ENCODE peak calls at places on chromosomes 4 and X, in seven cellular contexts. Z, A, M, H, U, Q and K are unnamed samples.

GRCh38 chr4:53693408-53693807 is 102.1 kb upstream of the LNX1 start:
- DNase-seq in M (no peak), Q (no peak), U (no peak), Z (no peak), H (no peak), A (no peak), K (no peak)

GRCh38 chr4:183182873-183183725 is 84.0 kb downstream of the WWC2 start:
- DNase-seq in Q (no peak), U (no peak), A (no peak), Z (no peak), M (peak), H (peak), K (no peak)

GRCh38 chrX:14694631-14695030 is 165.3 kb downstream of the GLRA2 start:
- DNase-seq in M (no peak), A (no peak), H (no peak), U (no peak), Z (no peak), Q (no peak), K (no peak)

GRCh38 chr4:8906668-8906970 is 35.0 kb upstream of the HMX1 start:
- DNase-seq in Q (peak), H (no peak), U (peak), A (no peak), Z (no peak), M (peak), K (no peak)

GRCh38 chrX:150372280-150372679 is 9.2 kb downstream of the MAMLD1 start:
- DNase-seq in H (no peak), A (no peak), Q (no peak), M (no peak), Z (no peak), U (no peak), K (no peak)

GRCh38 chr4:42703776-42704175 is 46.9 kb upstream of the ATP8A1 start:
- DNase-seq in M (no peak), Z (no peak), A (no peak), U (no peak), H (no peak), Q (no peak), K (no peak)

GRCh38 chr4:77072195-77072753 is 3.5 kb downstream of the CCNI start:
- DNase-seq in U (no peak), M (no peak), Z (no peak), A (peak), Q (no peak), H (peak), K (no peak)

GRCh38 chr4:3220586-3221494 is 28.1 kb upstream of the MSANTD1 start:
- DNase-seq in U (no peak), H (no peak), M (peak), Q (no peak), Z (no peak), A (no peak), K (no peak)

GRCh38 chr4:52588097-52588496 is 71.0 kb downstream of the USP46 start:
- DNase-seq in Q (no peak), M (peak), U (no peak), A (peak), Z (no peak), H (no peak), K (no peak)